ENCODE peak calls at places on chromosome 17, in six cellular contexts. H is body of pancreas, L is testis, P is ovary, U is endothelial cell of umbilical vein, T is A549. G is an unnamed sample. For H3K4me1, the result is how much of the 10 kb centered on the place peaks cover.

GRCh38 chr17:21295036-21295952 is 10.8 kb downstream of the MAP2K3 start:
- DNase-seq in H (peak), L (no peak), P (no peak), U (peak), T (peak), G (peak)

GRCh38 chr17:5516060-5516792 is 29.9 kb downstream of the MIS12 start:
- DNase-seq in H (no peak), L (no peak), P (no peak), U (peak), T (peak), G (no peak)

GRCh38 chr17:73005360-73005759 is 87.1 kb downstream of the SLC39A11 start:
- DNase-seq in H (no peak), L (no peak), P (no peak), U (no peak), T (no peak), G (no peak)

GRCh38 chr17:74325743-74326379 is at the start of gene KIF19:
- DNase-seq in H (peak), L (peak), P (no peak), U (no peak), T (no peak), G (no peak)

GRCh38 chr17:66255527-66255971 is 26.3 kb upstream of the APOH start:
- DNase-seq in H (no peak), L (no peak), P (no peak), U (no peak), T (no peak), G (no peak)

GRCh38 chr17:73401911-73402310 is 90.1 kb upstream of the CDC42EP4 start:
- DNase-seq in H (peak), L (peak), P (peak), U (no peak), T (no peak), G (no peak)

GRCh38 chr17:18860161-18860972 is 2.4 kb downstream of the PRPSAP2 start:
- DNase-seq in H (no peak), L (no peak), P (no peak), U (no peak), T (no peak), G (no peak)

GRCh38 chr17:77735341-77736206 is 222.9 kb upstream of the TNRC6C start:
- DNase-seq in H (no peak), L (peak), P (peak), U (no peak), T (no peak), G (peak)

GRCh38 chr17:64777413-64778101 is 115.5 kb upstream of the SMURF2 start:
- DNase-seq in H (peak), L (no peak), P (no peak), U (no peak), T (no peak), G (no peak)

GRCh38 chr17:77501751-77502625 is 361.2 kb downstream of the SEC14L1 start:
- DNase-seq in H (no peak), L (peak), P (no peak), U (no peak), T (no peak), G (no peak)

GRCh38 chr17:48672340-48672739 is 46.2 kb upstream of the HOXB9 start:
- DNase-seq in H (no peak), L (no peak), P (no peak), U (no peak), T (no peak), G (no peak)

GRCh38 chr17:8140058-8140412 is 12.2 kb downstream of the PER1 start:
- DNase-seq in H (peak), L (peak), P (peak), U (no peak), T (no peak), G (no peak)

GRCh38 chr17:8138672-8139371 is 13.4 kb downstream of the PER1 start:
- DNase-seq in H (peak), L (peak), P (peak), U (peak), T (peak), G (peak)

GRCh38 chr17:8140413-8141029 is 11.7 kb downstream of the PER1 start:
- DNase-seq in H (no peak), L (no peak), P (peak), U (no peak), T (no peak), G (no peak)

GRCh38 chr17:8138366-8138671 is 13.9 kb downstream of the PER1 start:
- DNase-seq in H (no peak), L (no peak), P (no peak), U (no peak), T (no peak), G (no peak)

DNA sequence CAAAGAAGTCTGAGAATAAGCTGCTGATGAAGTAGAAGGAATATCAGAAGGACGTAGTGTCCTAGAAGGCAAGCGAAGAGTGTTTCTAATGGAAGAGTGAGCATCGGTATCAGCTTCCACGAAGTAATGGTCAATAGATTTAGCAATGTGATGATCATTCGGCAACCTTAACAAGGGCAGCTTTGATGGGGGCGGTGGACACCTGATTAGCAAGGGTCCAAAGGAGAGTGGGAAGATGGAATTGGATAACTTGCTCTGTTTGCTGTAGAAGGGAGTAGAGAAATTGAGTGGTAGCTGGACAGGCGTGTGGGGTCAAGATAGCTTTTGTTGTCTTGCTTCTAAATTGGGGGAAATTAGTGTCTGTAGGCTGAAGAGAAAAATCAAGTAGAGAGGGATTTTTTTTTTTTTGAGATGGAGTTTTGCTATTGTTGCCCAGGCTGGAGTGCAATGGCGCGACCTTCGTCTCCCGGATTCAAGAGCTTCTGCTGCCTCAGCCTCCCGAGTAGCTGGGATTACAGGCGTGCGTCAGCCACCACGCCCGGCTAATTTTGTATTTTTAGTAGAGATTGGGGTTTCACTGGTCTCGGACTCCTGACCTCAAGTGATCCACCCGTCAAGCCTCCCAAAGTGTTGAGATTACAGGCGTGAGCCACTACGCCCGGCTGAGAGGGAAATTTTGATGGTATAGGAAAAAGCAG is 13.9 kb upstream of the HES7 start:
- DNase-seq in H (no peak), L (no peak), P (peak), U (no peak), T (no peak), G (no peak)
- H3K4me3 ChIP-seq in H (no peak), L (no peak), P (peak), U (no peak), T (peak), G (peak)

GRCh38 chr17:82291582-82292250 is 18.2 kb upstream of the CSNK1D start:
- DNase-seq in H (no peak), L (no peak), P (no peak), U (no peak), T (no peak), G (no peak)
- TF ChIP-seq POLR2A in H (no peak), L (no peak), P (no peak), U (no peak), T (no peak), G (no peak)

GRCh38 chr17:57431415-57431814 is 175.1 kb downstream of the MSI2 start:
- DNase-seq in H (no peak), L (no peak), P (no peak), U (no peak), T (no peak), G (no peak)
- H3K4me1 ChIP-seq in H (under half), L (under half), P (under half), U (under half), T (under half), G (under half)

GRCh38 chr17:46818319-46818928 is at the start of gene WNT3:
- DNase-seq in H (no peak), L (peak), P (no peak), U (no peak), T (no peak), G (no peak)
- H3K4me3 ChIP-seq in H (no peak), L (no peak), P (no peak), U (no peak), T (no peak), G (peak)

DNA sequence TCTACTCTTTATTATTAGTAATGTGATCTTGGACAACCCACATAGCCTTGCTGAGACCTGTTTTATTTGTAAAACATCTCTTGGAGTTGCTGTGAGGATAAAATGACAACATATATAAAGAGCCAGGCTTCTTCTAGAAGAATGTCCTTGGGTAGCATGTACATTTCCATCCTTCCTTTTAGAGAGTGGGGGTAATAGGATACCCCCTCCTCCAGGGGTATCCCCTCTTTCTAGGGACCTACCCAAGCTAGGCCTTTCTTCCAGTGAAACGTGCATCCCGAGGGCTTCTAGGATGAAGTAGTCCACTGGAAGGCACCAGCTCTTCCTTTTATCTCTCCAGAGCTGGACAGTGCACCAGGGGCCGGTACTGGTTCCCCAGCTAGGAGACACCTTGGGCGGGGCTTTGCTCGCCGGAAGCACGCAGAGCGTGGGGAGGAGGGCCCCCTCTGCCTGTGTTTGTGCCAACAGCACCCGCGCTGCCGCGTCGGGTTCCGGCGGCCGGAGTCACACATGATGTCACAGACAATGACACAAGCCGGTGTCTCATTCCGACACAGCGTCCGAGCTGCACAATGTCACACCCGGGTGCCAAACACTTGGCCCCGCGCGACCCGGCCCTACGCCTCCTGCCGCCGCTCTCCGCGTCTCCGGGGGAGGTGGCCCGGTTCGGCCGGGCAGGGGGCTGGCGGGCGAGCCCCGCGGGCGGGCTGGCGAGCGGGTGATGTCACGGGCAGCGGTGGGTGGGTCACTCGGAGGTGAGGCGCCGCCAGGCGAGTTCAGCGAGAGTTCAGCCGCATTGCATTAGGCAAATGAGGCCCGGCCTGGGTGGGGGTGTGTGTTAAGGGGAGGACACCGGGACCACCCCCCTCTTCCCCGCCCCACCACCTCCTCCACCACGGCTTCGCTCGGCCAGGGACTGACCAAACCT is 23.4 kb downstream of the GJD3 start:
- DNase-seq in H (peak), L (peak), P (peak), U (peak), T (peak), G (peak)
- TF ChIP-seq POLR2A in H (peak), L (peak), P (peak), U (peak), T (no peak), G (no peak)